ENCODE peak calls at places on chromosomes 6 and 20, in eight cellular contexts. One of them, this sample, is unnamed.

GRCh38 chr6:131471331-131471730 is 101.7 kb upstream of the ARG1 start:
- DNase-seq in hypothalamus: no peak
- DNase-seq in left cardiac atrium: no peak
- DNase-seq in posterior cingulate gyrus: no peak
- DNase-seq in GM04504: no peak
- DNase-seq in SW 1271: no peak
- DNase-seq in NCI-H69: no peak
- DNase-seq in left lobe of liver: no peak
- DNase-seq in this sample: no peak

GRCh38 chr6:106787327-106788196 is 158.2 kb downstream of the QRSL1 start:
- DNase-seq in hypothalamus: no peak
- DNase-seq in left cardiac atrium: no peak
- DNase-seq in posterior cingulate gyrus: no peak
- DNase-seq in GM04504: no peak
- DNase-seq in SW 1271: no peak
- DNase-seq in NCI-H69: no peak
- DNase-seq in left lobe of liver: peak
- DNase-seq in this sample: no peak

GRCh38 chr6:41536884-41537347 is 9.3 kb upstream of the FOXP4 start:
- DNase-seq in hypothalamus: no peak
- DNase-seq in left cardiac atrium: peak
- DNase-seq in posterior cingulate gyrus: no peak
- DNase-seq in GM04504: no peak
- DNase-seq in SW 1271: no peak
- DNase-seq in NCI-H69: peak
- DNase-seq in left lobe of liver: peak
- DNase-seq in this sample: no peak

GRCh38 chr20:3203315-3204123 is 963 bp downstream of the DDRGK1 start:
- DNase-seq in hypothalamus: no peak
- DNase-seq in left cardiac atrium: no peak
- DNase-seq in posterior cingulate gyrus: no peak
- DNase-seq in GM04504: no peak
- DNase-seq in SW 1271: no peak
- DNase-seq in NCI-H69: peak
- DNase-seq in left lobe of liver: no peak
- DNase-seq in this sample: no peak

GRCh38 chr20:19026901-19027644 is 185.4 kb upstream of the SLC24A3 start:
- DNase-seq in hypothalamus: no peak
- DNase-seq in left cardiac atrium: no peak
- DNase-seq in posterior cingulate gyrus: no peak
- DNase-seq in GM04504: no peak
- DNase-seq in SW 1271: no peak
- DNase-seq in NCI-H69: peak
- DNase-seq in left lobe of liver: no peak
- DNase-seq in this sample: no peak

GRCh38 chr6:52517502-52518278 is 59.2 kb downstream of the TRAM2 start:
- DNase-seq in hypothalamus: no peak
- DNase-seq in left cardiac atrium: peak
- DNase-seq in posterior cingulate gyrus: peak
- DNase-seq in GM04504: peak
- DNase-seq in SW 1271: peak
- DNase-seq in NCI-H69: peak
- DNase-seq in left lobe of liver: peak
- DNase-seq in this sample: peak

GRCh38 chr6:86937219-86938079 is at the start of gene HTR1E:
- DNase-seq in hypothalamus: no peak
- DNase-seq in left cardiac atrium: peak
- DNase-seq in posterior cingulate gyrus: peak
- DNase-seq in GM04504: no peak
- DNase-seq in SW 1271: no peak
- DNase-seq in NCI-H69: peak
- DNase-seq in left lobe of liver: peak
- DNase-seq in this sample: peak

GRCh38 chr6:7165736-7166296 is 58.1 kb downstream of the RREB1 start:
- DNase-seq in hypothalamus: no peak
- DNase-seq in left cardiac atrium: no peak
- DNase-seq in posterior cingulate gyrus: no peak
- DNase-seq in GM04504: no peak
- DNase-seq in SW 1271: no peak
- DNase-seq in NCI-H69: peak
- DNase-seq in left lobe of liver: no peak
- DNase-seq in this sample: no peak

GRCh38 chr6:159107451-159108260 is 61.5 kb upstream of the FNDC1 start:
- DNase-seq in hypothalamus: no peak
- DNase-seq in left cardiac atrium: no peak
- DNase-seq in posterior cingulate gyrus: no peak
- DNase-seq in GM04504: no peak
- DNase-seq in SW 1271: no peak
- DNase-seq in NCI-H69: peak
- DNase-seq in left lobe of liver: no peak
- DNase-seq in this sample: no peak

GRCh38 chr6:23445157-23445710 is 680.8 kb upstream of the NRSN1 start:
- DNase-seq in hypothalamus: no peak
- DNase-seq in left cardiac atrium: no peak
- DNase-seq in posterior cingulate gyrus: no peak
- DNase-seq in GM04504: peak
- DNase-seq in SW 1271: no peak
- DNase-seq in NCI-H69: no peak
- DNase-seq in left lobe of liver: no peak
- DNase-seq in this sample: no peak

GRCh38 chr6:112806163-112806900 is 459.2 kb downstream of the RFPL4B start:
- DNase-seq in hypothalamus: no peak
- DNase-seq in left cardiac atrium: no peak
- DNase-seq in posterior cingulate gyrus: no peak
- DNase-seq in GM04504: peak
- DNase-seq in SW 1271: no peak
- DNase-seq in NCI-H69: no peak
- DNase-seq in left lobe of liver: no peak
- DNase-seq in this sample: no peak

GRCh38 chr6:105087571-105088211 is 92.1 kb downstream of the POPDC3 start:
- DNase-seq in hypothalamus: no peak
- DNase-seq in left cardiac atrium: no peak
- DNase-seq in posterior cingulate gyrus: no peak
- DNase-seq in GM04504: peak
- DNase-seq in SW 1271: no peak
- DNase-seq in NCI-H69: peak
- DNase-seq in left lobe of liver: no peak
- DNase-seq in this sample: no peak

GRCh38 chr20:327946-328563 is 2.7 kb downstream of the SOX12 start:
- DNase-seq in hypothalamus: no peak
- DNase-seq in left cardiac atrium: no peak
- DNase-seq in posterior cingulate gyrus: no peak
- DNase-seq in GM04504: no peak
- DNase-seq in SW 1271: no peak
- DNase-seq in NCI-H69: no peak
- DNase-seq in left lobe of liver: no peak
- DNase-seq in this sample: no peak

GRCh38 chr6:9140181-9140580 is 704.8 kb upstream of the SLC35B3 start:
- DNase-seq in hypothalamus: no peak
- DNase-seq in left cardiac atrium: no peak
- DNase-seq in posterior cingulate gyrus: no peak
- DNase-seq in GM04504: no peak
- DNase-seq in SW 1271: no peak
- DNase-seq in NCI-H69: peak
- DNase-seq in left lobe of liver: peak
- DNase-seq in this sample: no peak

GRCh38 chr6:90584636-90585255 is 2.1 kb downstream of the MAP3K7 start:
- DNase-seq in hypothalamus: no peak
- DNase-seq in left cardiac atrium: no peak
- DNase-seq in posterior cingulate gyrus: no peak
- DNase-seq in GM04504: no peak
- DNase-seq in SW 1271: no peak
- DNase-seq in NCI-H69: no peak
- DNase-seq in left lobe of liver: no peak
- DNase-seq in this sample: no peak

GRCh38 chr6:11876934-11877433 is 98.4 kb upstream of the ADTRP start:
- DNase-seq in hypothalamus: no peak
- DNase-seq in left cardiac atrium: no peak
- DNase-seq in posterior cingulate gyrus: no peak
- DNase-seq in GM04504: no peak
- DNase-seq in SW 1271: no peak
- DNase-seq in NCI-H69: peak
- DNase-seq in left lobe of liver: no peak
- DNase-seq in this sample: no peak

GRCh38 chr6:6984585-6985366 is 123.0 kb upstream of the RREB1 start:
- DNase-seq in hypothalamus: no peak
- DNase-seq in left cardiac atrium: no peak
- DNase-seq in posterior cingulate gyrus: no peak
- DNase-seq in GM04504: no peak
- DNase-seq in SW 1271: no peak
- DNase-seq in NCI-H69: peak
- DNase-seq in left lobe of liver: no peak
- DNase-seq in this sample: no peak

GRCh38 chr6:137738931-137739504 is 128.0 kb upstream of the TNFAIP3 start:
- DNase-seq in hypothalamus: no peak
- DNase-seq in left cardiac atrium: no peak
- DNase-seq in posterior cingulate gyrus: no peak
- DNase-seq in GM04504: no peak
- DNase-seq in SW 1271: no peak
- DNase-seq in NCI-H69: no peak
- DNase-seq in left lobe of liver: no peak
- DNase-seq in this sample: no peak

GRCh38 chr6:32973144-32973854 is 4.9 kb downstream of the BRD2 start:
- DNase-seq in hypothalamus: no peak
- DNase-seq in left cardiac atrium: peak
- DNase-seq in posterior cingulate gyrus: peak
- DNase-seq in GM04504: no peak
- DNase-seq in SW 1271: no peak
- DNase-seq in NCI-H69: peak
- DNase-seq in left lobe of liver: no peak
- DNase-seq in this sample: no peak

GRCh38 chr6:18028332-18028731 is 40.9 kb upstream of the KIF13A start:
- DNase-seq in hypothalamus: no peak
- DNase-seq in left cardiac atrium: no peak
- DNase-seq in posterior cingulate gyrus: no peak
- DNase-seq in GM04504: no peak
- DNase-seq in SW 1271: no peak
- DNase-seq in NCI-H69: no peak
- DNase-seq in left lobe of liver: no peak
- DNase-seq in this sample: no peak

GRCh38 chr6:12393100-12393499 is 102.9 kb downstream of the EDN1 start:
- DNase-seq in hypothalamus: no peak
- DNase-seq in left cardiac atrium: no peak
- DNase-seq in posterior cingulate gyrus: no peak
- DNase-seq in GM04504: no peak
- DNase-seq in SW 1271: no peak
- DNase-seq in NCI-H69: no peak
- DNase-seq in left lobe of liver: no peak
- DNase-seq in this sample: no peak

GRCh38 chr6:28769626-28770402 is 154.0 kb downstream of the TRIM27 start:
- DNase-seq in hypothalamus: no peak
- DNase-seq in left cardiac atrium: no peak
- DNase-seq in posterior cingulate gyrus: no peak
- DNase-seq in GM04504: peak
- DNase-seq in SW 1271: peak
- DNase-seq in NCI-H69: peak
- DNase-seq in left lobe of liver: no peak
- DNase-seq in this sample: no peak

This sample was measured in occipital lobe.